ENCODE peak calls at places on chromosome 16, in eight cellular contexts. S is Calu3; G is stimulated activated naive B cell treated with anti-CD40 and anti-IgM and Interleukin-4, amounts not matched to agents 10 μg/mL and 1 μg/mL and 100 μg/mL, for 72 hours; Z is upper lobe of right lung; L is type B pancreatic cell; Q is WERI-Rb-1; D is stimulated activated CD8-positive, alpha-beta memory T cell treated with anti-CD3 and anti-CD28 coated beads, Interleukin-12 subunit alpha, Interleukin-12 subunit beta, amount 100 ng/mL, for 4 hours; O is AG20443. U is an unnamed sample.

GRCh38 chr16:86026136-86026905 is 127.4 kb downstream of the IRF8 start:
- DNase-seq in G (no peak), Z (peak), S (no peak), D (no peak), O (no peak), L (no peak), Q (no peak), U (no peak)

GRCh38 chr16:50173318-50173717 is 20.2 kb downstream of the TENT4B start:
- DNase-seq in Z (no peak), G (no peak), O (no peak), D (no peak), Q (no peak), L (no peak), S (no peak), U (no peak)

GRCh38 chr16:12260647-12261262 is 284.2 kb downstream of the SNX29 start:
- DNase-seq in D (no peak), Z (no peak), L (no peak), Q (peak), S (no peak), G (no peak), O (no peak), U (no peak)

GRCh38 chr16:88197481-88198456 is 185.0 kb upstream of the ZNF469 start:
- DNase-seq in O (no peak), Z (peak), Q (no peak), L (no peak), G (no peak), S (no peak), D (no peak), U (no peak)

GRCh38 chr16:77531741-77532140 is 96.9 kb upstream of the ADAMTS18 start:
- DNase-seq in S (no peak), O (peak), G (no peak), Z (no peak), D (no peak), Q (no peak), L (no peak), U (no peak)

GRCh38 chr16:84582958-84583516 is 34.8 kb downstream of the COTL1 start:
- DNase-seq in G (no peak), Z (no peak), Q (no peak), S (no peak), L (no peak), O (peak), D (no peak), U (no peak)

GRCh38 chr16:90008708-90009145 is 10.5 kb downstream of the DBNDD1 start:
- DNase-seq in Z (no peak), O (no peak), S (no peak), L (no peak), Q (no peak), G (peak), D (peak), U (peak)

GRCh38 chr16:28311913-28312312 is 19.6 kb downstream of the SBK1 start:
- DNase-seq in G (no peak), L (no peak), O (no peak), D (peak), Z (no peak), S (no peak), Q (no peak), U (no peak)

GRCh38 chr16:69615528-69615927 is 49.8 kb downstream of the NFAT5 start:
- DNase-seq in D (no peak), L (no peak), G (no peak), Z (no peak), O (no peak), S (no peak), Q (no peak), U (no peak)

GRCh38 chr16:62408760-62409159 is 372.5 kb upstream of the CDH8 start:
- DNase-seq in D (no peak), O (no peak), Q (no peak), L (no peak), Z (no peak), S (no peak), G (no peak), U (no peak)

GRCh38 chr16:53872248-53873221 is 168.6 kb downstream of the FTO start:
- DNase-seq in L (no peak), G (no peak), S (no peak), Q (no peak), O (peak), Z (no peak), D (no peak), U (no peak)

GRCh38 chr16:84449156-84450140 is 55.0 kb downstream of the MEAK7 start:
- DNase-seq in G (no peak), D (no peak), Z (peak), S (no peak), L (peak), O (no peak), Q (no peak), U (peak)

U was measured in spleen.